ENCODE peak calls at places on chromosomes 4 and X, in eight cellular contexts. One of them, this sample, is unnamed.

GRCh38 chr4:152981842-152982241 is 45.7 kb downstream of the FHDC1 start:
- DNase-seq in Calu3: no peak
- DNase-seq in heart right ventricle: no peak
- DNase-seq in endothelial cell: no peak
- DNase-seq in GM20000: no peak
- DNase-seq in HCT116: no peak
- DNase-seq in ovary: no peak
- DNase-seq in body of pancreas: no peak
- DNase-seq in this sample: no peak

GRCh38 chr4:181957088-181957487 is 286.1 kb upstream of the TENM3 start:
- DNase-seq in GM20000: no peak
- DNase-seq in ovary: no peak
- DNase-seq in endothelial cell: no peak
- DNase-seq in body of pancreas: peak; percentile 42
- DNase-seq in heart right ventricle: no peak
- DNase-seq in Calu3: peak; percentile 37
- DNase-seq in HCT116: no peak
- DNase-seq in this sample: no peak

GRCh38 chrX:146278381-146278780 is 460.8 kb downstream of the SLITRK2 start:
- DNase-seq in ovary: no peak
- DNase-seq in endothelial cell: peak; percentile 15
- DNase-seq in body of pancreas: peak; percentile 17
- DNase-seq in GM20000: no peak
- DNase-seq in Calu3: no peak
- DNase-seq in heart right ventricle: no peak
- DNase-seq in HCT116: no peak
- DNase-seq in this sample: no peak

GRCh38 chr4:152988721-152989553 is 52.8 kb downstream of the FHDC1 start:
- DNase-seq in endothelial cell: no peak
- DNase-seq in Calu3: no peak
- DNase-seq in HCT116: no peak
- DNase-seq in heart right ventricle: no peak
- DNase-seq in body of pancreas: no peak
- DNase-seq in GM20000: no peak
- DNase-seq in ovary: no peak
- DNase-seq in this sample: no peak

GRCh38 chr4:110193822-110194761 is 4.3 kb downstream of the ELOVL6 start:
- DNase-seq in ovary: peak; percentile 31
- DNase-seq in body of pancreas: peak; percentile 89
- DNase-seq in Calu3: peak; percentile 16
- DNase-seq in heart right ventricle: peak; percentile 45
- DNase-seq in endothelial cell: peak; percentile 56
- DNase-seq in GM20000: peak; percentile 86
- DNase-seq in HCT116: peak; percentile 88
- DNase-seq in this sample: peak; percentile 18

GRCh38 chrX:68936608-68937007 is 107.8 kb downstream of the EFNB1 start:
- DNase-seq in HCT116: no peak
- DNase-seq in Calu3: no peak
- DNase-seq in body of pancreas: no peak
- DNase-seq in GM20000: no peak
- DNase-seq in ovary: no peak
- DNase-seq in endothelial cell: no peak
- DNase-seq in heart right ventricle: no peak
- DNase-seq in this sample: no peak

GRCh38 chr4:112564706-112565270 is 48.8 kb upstream of the NEUROG2 start:
- DNase-seq in GM20000: no peak
- DNase-seq in endothelial cell: no peak
- DNase-seq in body of pancreas: no peak
- DNase-seq in Calu3: no peak
- DNase-seq in ovary: no peak
- DNase-seq in HCT116: no peak
- DNase-seq in heart right ventricle: no peak
- DNase-seq in this sample: no peak

GRCh38 chr4:149706942-149707341 is 108.7 kb downstream of the IQCM start:
- DNase-seq in heart right ventricle: no peak
- DNase-seq in ovary: no peak
- DNase-seq in Calu3: no peak
- DNase-seq in body of pancreas: no peak
- DNase-seq in GM20000: no peak
- DNase-seq in HCT116: no peak
- DNase-seq in endothelial cell: no peak
- DNase-seq in this sample: no peak

GRCh38 chr4:83109480-83110221 is 4.9 kb downstream of the PLAC8 start:
- DNase-seq in heart right ventricle: no peak
- DNase-seq in ovary: peak; percentile 19
- DNase-seq in body of pancreas: peak; percentile 55
- DNase-seq in GM20000: peak; percentile 67
- DNase-seq in Calu3: peak; percentile 52
- DNase-seq in HCT116: no peak
- DNase-seq in endothelial cell: peak; percentile 45
- DNase-seq in this sample: peak; percentile 42

GRCh38 chrX:32592786-32593185 is 618.6 kb downstream of the DMD start:
- DNase-seq in body of pancreas: no peak
- DNase-seq in endothelial cell: no peak
- DNase-seq in Calu3: no peak
- DNase-seq in ovary: no peak
- DNase-seq in heart right ventricle: no peak
- DNase-seq in HCT116: no peak
- DNase-seq in GM20000: no peak
- DNase-seq in this sample: no peak

GRCh38 chrX:97854071-97854470 is 970.4 kb downstream of the RPA4 start:
- DNase-seq in body of pancreas: no peak
- DNase-seq in heart right ventricle: no peak
- DNase-seq in Calu3: no peak
- DNase-seq in HCT116: no peak
- DNase-seq in endothelial cell: no peak
- DNase-seq in GM20000: no peak
- DNase-seq in ovary: no peak
- DNase-seq in this sample: no peak

GRCh38 chrX:74383611-74384010 is 37.7 kb upstream of the SLC16A2 start:
- DNase-seq in body of pancreas: peak; percentile 27
- DNase-seq in endothelial cell: peak; percentile 32
- DNase-seq in heart right ventricle: peak; percentile 28
- DNase-seq in GM20000: peak; percentile 21
- DNase-seq in HCT116: peak; percentile 13
- DNase-seq in ovary: peak; percentile 27
- DNase-seq in Calu3: peak; percentile 35
- DNase-seq in this sample: no peak

DNA sequence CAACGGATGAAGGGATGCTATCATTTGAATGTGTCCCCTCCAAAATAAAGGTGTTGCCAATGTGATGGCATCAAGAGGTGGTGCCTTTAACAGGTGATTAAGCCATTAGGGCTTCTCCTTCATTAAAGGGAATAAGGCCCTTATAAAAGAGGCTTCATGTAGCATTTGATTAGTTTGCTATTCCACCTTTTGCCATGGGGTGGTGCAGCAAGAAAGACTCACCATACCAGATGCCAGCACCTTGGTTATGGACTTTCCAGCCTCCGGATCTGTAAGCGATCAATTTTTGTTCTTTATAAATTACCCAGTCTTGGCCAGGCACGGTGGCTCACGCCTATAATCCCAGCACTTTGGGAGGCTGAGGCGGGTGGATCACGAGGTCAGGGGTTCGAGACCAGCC is 7.9 kb upstream of the SLC25A43 start:
- DNase-seq in GM20000: no peak
- DNase-seq in Calu3: peak; percentile 47
- DNase-seq in heart right ventricle: no peak
- DNase-seq in endothelial cell: no peak
- DNase-seq in ovary: no peak
- DNase-seq in HCT116: peak; percentile 23
- DNase-seq in body of pancreas: peak; percentile 57
- DNase-seq in this sample: no peak
- TF ChIP-seq CTCF in GM20000: no peak
- TF ChIP-seq CTCF in Calu3: peak; percentile 16
- TF ChIP-seq CTCF in heart right ventricle: no peak
- TF ChIP-seq CTCF in endothelial cell: no peak
- TF ChIP-seq CTCF in ovary: no peak
- TF ChIP-seq CTCF in HCT116: peak; percentile 27
- TF ChIP-seq CTCF in body of pancreas: peak; percentile 36
- TF ChIP-seq CTCF in this sample: peak; percentile 9

GRCh38 chr4:70737006-70737405 is 15.2 kb downstream of the RUFY3 start:
- DNase-seq in HCT116: no peak
- DNase-seq in heart right ventricle: no peak
- DNase-seq in Calu3: no peak
- DNase-seq in ovary: no peak
- DNase-seq in endothelial cell: no peak
- DNase-seq in GM20000: no peak
- DNase-seq in body of pancreas: no peak
- DNase-seq in this sample: no peak

GRCh38 chr4:70737409-70737808 is 15.6 kb downstream of the RUFY3 start:
- DNase-seq in HCT116: no peak
- DNase-seq in heart right ventricle: no peak
- DNase-seq in endothelial cell: no peak
- DNase-seq in Calu3: no peak
- DNase-seq in GM20000: no peak
- DNase-seq in body of pancreas: no peak
- DNase-seq in ovary: no peak
- DNase-seq in this sample: no peak

GRCh38 chr4:70734168-70734954 is 12.6 kb downstream of the RUFY3 start:
- DNase-seq in GM20000: peak; percentile 54
- DNase-seq in ovary: no peak
- DNase-seq in body of pancreas: peak; percentile 40
- DNase-seq in heart right ventricle: no peak
- DNase-seq in Calu3: peak; percentile 5
- DNase-seq in endothelial cell: no peak
- DNase-seq in HCT116: no peak
- DNase-seq in this sample: no peak

GRCh38 chr4:70739496-70740337 is 18.0 kb downstream of the RUFY3 start:
- DNase-seq in Calu3: no peak
- DNase-seq in HCT116: no peak
- DNase-seq in endothelial cell: no peak
- DNase-seq in body of pancreas: no peak
- DNase-seq in ovary: no peak
- DNase-seq in heart right ventricle: no peak
- DNase-seq in GM20000: no peak
- DNase-seq in this sample: no peak

DNA sequence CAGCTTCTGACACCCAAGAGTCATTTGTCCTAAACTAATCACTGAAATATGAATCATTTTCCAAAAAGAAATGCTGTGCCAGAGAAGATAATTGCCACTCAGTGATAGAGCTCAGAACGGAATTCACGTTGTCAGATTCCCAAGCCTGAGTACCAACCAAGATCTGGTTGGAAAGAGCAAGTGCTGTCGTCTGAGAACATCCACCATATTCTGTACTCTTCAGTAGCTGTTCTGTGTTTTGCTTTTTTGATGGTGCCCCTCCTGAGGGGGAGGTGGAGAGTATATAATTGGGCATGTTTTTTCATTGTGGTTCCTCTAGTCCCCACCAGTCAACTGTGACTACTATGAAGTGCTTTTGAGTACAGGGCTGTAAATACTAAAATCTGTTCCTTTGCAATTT is 13.2 kb downstream of the RUFY3 start:
- DNase-seq in ovary: no peak
- DNase-seq in endothelial cell: no peak
- DNase-seq in Calu3: no peak
- DNase-seq in GM20000: no peak
- DNase-seq in body of pancreas: no peak
- DNase-seq in heart right ventricle: no peak
- DNase-seq in HCT116: no peak
- DNase-seq in this sample: no peak
- TF ChIP-seq CTCF in ovary: no peak
- TF ChIP-seq CTCF in endothelial cell: no peak
- TF ChIP-seq CTCF in Calu3: no peak
- TF ChIP-seq CTCF in GM20000: no peak
- TF ChIP-seq CTCF in body of pancreas: no peak
- TF ChIP-seq CTCF in heart right ventricle: no peak
- TF ChIP-seq CTCF in HCT116: no peak
- TF ChIP-seq CTCF in this sample: no peak

GRCh38 chr4:30264465-30264864 is 455.7 kb upstream of the PCDH7 start:
- DNase-seq in HCT116: no peak
- DNase-seq in heart right ventricle: no peak
- DNase-seq in Calu3: no peak
- DNase-seq in ovary: no peak
- DNase-seq in GM20000: no peak
- DNase-seq in endothelial cell: no peak
- DNase-seq in body of pancreas: no peak
- DNase-seq in this sample: no peak

GRCh38 chr4:30268370-30268769 is 451.8 kb upstream of the PCDH7 start:
- DNase-seq in GM20000: no peak
- DNase-seq in body of pancreas: no peak
- DNase-seq in heart right ventricle: no peak
- DNase-seq in ovary: no peak
- DNase-seq in HCT116: no peak
- DNase-seq in Calu3: no peak
- DNase-seq in endothelial cell: no peak
- DNase-seq in this sample: no peak

DNA sequence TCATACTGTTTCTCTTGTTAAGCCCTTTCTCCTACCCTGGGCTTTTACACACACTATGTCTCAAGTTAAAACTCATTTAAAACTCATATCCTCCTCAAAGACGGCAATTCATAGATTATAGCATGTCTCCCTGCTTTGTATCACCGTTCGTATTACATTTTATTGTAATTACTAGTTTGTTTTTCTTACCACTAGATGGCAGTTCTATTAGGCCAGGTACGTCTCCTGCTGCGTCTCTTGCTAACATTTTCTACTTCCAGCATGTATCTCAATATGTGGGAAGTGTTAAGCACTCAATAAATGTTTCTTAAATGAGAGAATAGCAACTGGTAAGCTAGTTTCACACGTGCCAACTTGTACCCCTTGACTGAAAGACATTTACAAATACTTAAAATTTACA is 450.3 kb upstream of the PCDH7 start:
- DNase-seq in heart right ventricle: no peak
- DNase-seq in GM20000: no peak
- DNase-seq in ovary: no peak
- DNase-seq in endothelial cell: no peak
- DNase-seq in HCT116: peak; percentile 43
- DNase-seq in body of pancreas: no peak
- DNase-seq in Calu3: no peak
- DNase-seq in this sample: no peak
- TF ChIP-seq CTCF in heart right ventricle: no peak
- TF ChIP-seq CTCF in GM20000: no peak
- TF ChIP-seq CTCF in ovary: no peak
- TF ChIP-seq CTCF in endothelial cell: no peak
- TF ChIP-seq CTCF in HCT116: peak; percentile 50
- TF ChIP-seq CTCF in body of pancreas: no peak
- TF ChIP-seq CTCF in Calu3: no peak
- TF ChIP-seq CTCF in this sample: peak; percentile 63

DNA sequence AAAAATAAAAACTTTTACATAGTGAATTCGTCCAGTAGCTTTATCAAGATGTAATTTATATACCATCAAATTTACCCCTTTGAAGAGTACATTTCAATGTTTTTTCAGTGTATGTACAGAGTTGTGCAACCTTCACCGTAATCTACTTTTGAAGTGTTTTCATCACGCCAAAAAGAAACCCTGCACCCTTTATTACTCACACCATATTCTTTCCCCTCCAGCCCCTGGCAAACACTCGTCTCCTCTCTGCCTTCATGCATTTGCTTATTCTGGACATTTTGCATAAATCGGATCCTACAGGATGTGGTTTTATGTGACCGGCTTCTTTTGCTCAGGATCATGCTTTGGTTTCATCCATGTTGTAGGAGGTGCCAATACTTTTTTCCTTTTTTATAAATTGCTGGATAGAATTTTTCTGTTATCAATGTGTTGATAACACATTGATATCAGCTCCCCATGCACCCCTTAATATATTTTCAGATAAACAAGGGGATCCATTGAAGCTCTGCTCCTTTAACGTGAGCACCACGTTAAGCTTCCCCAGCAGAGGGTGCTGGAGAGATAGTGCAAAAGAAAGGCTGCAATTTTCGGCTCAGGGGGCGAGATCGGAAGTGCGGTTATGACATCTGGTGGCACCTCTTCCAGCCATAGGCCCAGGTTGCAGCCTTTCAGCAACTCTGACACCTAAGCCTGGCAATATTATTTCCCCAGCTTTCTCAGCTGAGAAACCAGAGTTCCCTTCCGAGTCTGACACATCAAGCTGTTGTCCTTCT is 100.1 kb upstream of the VCX3B start:
- DNase-seq in ovary: no peak
- DNase-seq in GM20000: no peak
- DNase-seq in heart right ventricle: no peak
- DNase-seq in Calu3: no peak
- DNase-seq in endothelial cell: peak; percentile 47
- DNase-seq in body of pancreas: peak; percentile 25
- DNase-seq in HCT116: no peak
- DNase-seq in this sample: no peak
- TF ChIP-seq CTCF in ovary: no peak
- TF ChIP-seq CTCF in GM20000: no peak
- TF ChIP-seq CTCF in heart right ventricle: peak; percentile 18
- TF ChIP-seq CTCF in Calu3: no peak
- TF ChIP-seq CTCF in endothelial cell: peak; percentile 22
- TF ChIP-seq CTCF in body of pancreas: no peak
- TF ChIP-seq CTCF in HCT116: no peak
- TF ChIP-seq CTCF in this sample: peak; percentile 65

This sample was measured in progenitor cell of endocrine pancreas.